ENCODE peak calls at places on chromosomes 4 and X, in five cellular contexts. L, N, F, W and S are unnamed samples.

GRCh38 chr4:38609614-38610013 is 54.4 kb upstream of the KLF3 start:
- DNase-seq in L (no peak), N (no peak), F (no peak), W (no peak), S (no peak)

GRCh38 chr4:184612089-184612488 is 37.2 kb downstream of the CASP3 start:
- DNase-seq in L (no peak), N (no peak), F (no peak), W (no peak), S (no peak)

GRCh38 chr4:70833701-70834100 is 6.0 kb downstream of the GRSF1 start:
- DNase-seq in L (no peak), N (no peak), F (no peak), W (no peak), S (no peak)

GRCh38 chr4:30330894-30331652 is 389.1 kb upstream of the PCDH7 start:
- DNase-seq in L (no peak), N (no peak), F (no peak), W (no peak), S (no peak)

GRCh38 chr4:37953620-37954325 is 6.4 kb upstream of the PTTG2 start:
- DNase-seq in L (no peak), N (no peak), F (no peak), W (no peak), S (no peak)

GRCh38 chr4:74768857-74769525 is 25.3 kb downstream of the BTC start:
- DNase-seq in L (no peak), N (no peak), F (no peak), W (no peak), S (no peak)

GRCh38 chr4:20418865-20419451 is 167.3 kb downstream of the SLIT2 start:
- DNase-seq in L (no peak), N (peak; percentile 40), F (no peak), W (no peak), S (no peak)

GRCh38 chrX:24760601-24761000 is 66.9 kb downstream of the POLA1 start:
- DNase-seq in L (no peak), N (no peak), F (no peak), W (peak; percentile 14), S (no peak)

GRCh38 chr4:186823989-186824388 is 100.3 kb upstream of the FAT1 start:
- DNase-seq in L (no peak), N (no peak), F (no peak), W (no peak), S (no peak)

GRCh38 chrX:70331161-70331560 is 41.3 kb downstream of the KIF4A start:
- DNase-seq in L (no peak), N (no peak), F (no peak), W (no peak), S (no peak)

GRCh38 chr4:10173039-10173753 is 56.6 kb upstream of the WDR1 start:
- DNase-seq in L (peak; percentile 72), N (no peak), F (no peak), W (no peak), S (no peak)
- TF ChIP-seq CTCF in L (peak; percentile 8), N (no peak), F (no peak), W (no peak), S (no peak)

GRCh38 chr4:112853662-112854256 is 195.7 kb upstream of the ANK2 start:
- DNase-seq in L (no peak), N (no peak), F (no peak), W (no peak), S (no peak)
- TF ChIP-seq CTCF in L (no peak), N (peak; percentile 24), F (peak; percentile 49), W (peak; percentile 61), S (no peak)

DNA sequence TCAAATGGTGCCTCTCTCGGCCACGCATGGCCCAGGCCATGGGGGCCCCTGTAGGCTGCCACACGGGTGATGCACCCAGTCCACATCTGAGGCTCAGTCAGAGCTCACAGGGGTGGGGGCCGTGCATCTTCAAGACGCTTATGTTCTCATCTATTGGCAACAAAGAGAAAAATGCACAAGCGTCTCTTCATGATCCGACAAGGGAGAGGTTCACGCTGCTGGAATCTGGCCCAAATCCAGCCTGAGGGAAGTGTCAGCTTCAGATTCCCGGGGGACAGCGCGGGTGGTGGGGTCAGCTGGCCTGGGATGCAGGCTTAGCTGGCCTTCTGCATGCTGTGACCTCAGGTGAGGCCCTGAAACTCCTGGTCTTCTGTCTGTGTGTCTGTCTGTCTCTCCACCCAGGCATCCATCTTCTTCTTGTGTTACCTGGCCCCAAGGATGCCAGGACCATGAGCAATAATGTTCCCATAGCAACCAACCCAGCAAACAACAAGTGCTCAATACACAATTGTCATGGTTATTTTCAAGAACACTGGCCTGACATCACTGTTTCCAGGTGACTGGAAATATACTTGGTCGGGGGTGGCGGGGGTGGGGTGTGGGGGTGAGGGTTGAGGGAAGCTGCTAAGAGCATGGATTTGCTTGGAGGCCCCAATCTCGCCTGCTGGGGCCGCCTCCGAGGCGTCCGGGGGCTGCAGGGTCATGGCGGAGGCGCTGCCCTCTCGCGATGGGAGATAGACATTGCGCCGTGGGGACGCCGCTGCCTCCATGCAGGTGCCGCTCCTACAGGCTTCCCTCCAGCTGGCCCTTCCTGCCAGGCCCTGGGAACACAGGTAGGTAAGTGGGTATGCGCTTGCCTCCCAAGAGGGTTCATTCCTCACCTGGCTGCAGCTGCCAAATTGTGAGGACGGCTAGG is 48.3 kb downstream of the ABLIM2 start:
- DNase-seq in L (no peak), N (no peak), F (no peak), W (no peak), S (no peak)
- TF ChIP-seq CTCF in L (no peak), N (peak; percentile 24), F (no peak), W (no peak), S (no peak)

DNA sequence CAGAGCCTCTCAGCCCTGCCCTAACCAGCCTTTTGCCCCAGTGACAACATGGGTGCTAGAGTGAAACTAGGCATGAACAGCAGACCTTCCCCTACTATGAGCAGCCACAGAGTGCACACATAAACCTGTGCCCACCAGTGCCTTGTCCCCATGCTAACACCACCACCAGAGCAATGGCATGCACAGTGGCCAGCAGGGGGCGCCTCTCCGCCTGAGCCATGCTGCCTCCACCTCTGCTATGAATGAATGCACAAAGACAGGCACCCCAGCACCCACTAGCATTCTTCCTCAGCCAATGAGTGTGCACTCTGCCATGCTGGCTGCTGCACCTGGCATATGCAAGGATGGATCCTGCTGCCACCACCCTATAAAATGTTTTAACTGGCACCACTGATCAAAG is 286.9 kb upstream of the FGF16 start:
- DNase-seq in L (no peak), N (no peak), F (no peak), W (peak; percentile 21), S (no peak)
- TF ChIP-seq CTCF in L (no peak), N (peak; percentile 33), F (no peak), W (peak; percentile 38), S (no peak)

GRCh38 chrX:16836371-16836770 is 33.8 kb downstream of the RBBP7 start:
- DNase-seq in L (peak; percentile 9), N (no peak), F (no peak), W (peak; percentile 40), S (no peak)
- TF ChIP-seq CTCF in L (no peak), N (peak; percentile 24), F (peak; percentile 29), W (peak; percentile 48), S (no peak)

GRCh38 chrX:2548731-2549423 is 48.1 kb upstream of the DHRSX start:
- DNase-seq in L (no peak), N (no peak), F (no peak), W (no peak), S (no peak)
- TF ChIP-seq CTCF in L (no peak), N (no peak), F (no peak), W (no peak), S (no peak)

DNA sequence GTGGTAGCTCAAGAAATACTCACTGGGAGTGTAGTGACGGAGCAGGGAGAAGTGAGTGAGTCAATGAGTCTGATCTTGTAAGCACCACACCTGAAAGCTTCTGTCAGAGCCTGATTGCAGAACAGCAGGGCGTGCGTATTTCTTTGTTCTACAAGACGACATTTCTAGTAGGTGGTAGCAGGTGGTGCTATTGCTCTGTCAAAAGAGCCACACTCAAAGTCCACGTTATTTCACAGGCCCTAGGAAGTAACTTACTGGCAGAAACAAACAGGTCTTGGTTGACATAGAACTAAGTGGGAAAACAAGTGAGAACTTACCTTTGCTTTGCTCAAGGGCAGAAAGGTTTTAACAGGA is 46.4 kb upstream of the SPRY1 start:
- DNase-seq in L (peak; percentile 66), N (no peak), F (no peak), W (no peak), S (no peak)
- TF ChIP-seq CTCF in L (peak; percentile 57), N (no peak), F (no peak), W (no peak), S (no peak)

GRCh38 chrX:151680805-151681204 is 14.5 kb upstream of the PRRG3 start:
- DNase-seq in L (peak; percentile 44), N (peak; percentile 12), F (peak; percentile 36), W (peak; percentile 46), S (no peak)
- TF ChIP-seq CTCF in L (peak; percentile 43), N (peak; percentile 73), F (peak; percentile 53), W (peak; percentile 62), S (no peak)

GRCh38 chr4:111605111-111605510 is 540.1 kb upstream of the FAM241A start:
- DNase-seq in L (no peak), N (no peak), F (no peak), W (no peak), S (no peak)

GRCh38 chr4:111601671-111602070 is 543.6 kb upstream of the FAM241A start:
- DNase-seq in L (no peak), N (no peak), F (no peak), W (no peak), S (no peak)

GRCh38 chr4:111602848-111603247 is 542.4 kb upstream of the FAM241A start:
- DNase-seq in L (no peak), N (no peak), F (no peak), W (no peak), S (no peak)
- TF ChIP-seq CTCF in L (no peak), N (no peak), F (no peak), W (peak; percentile 48), S (no peak)